ENCODE peak calls at places on chromosome 16, in five cellular contexts. S, C, N, Y and H are unnamed samples.
A peak's percentile ranks its signal among the peaks of the same experiment; 100 is the strongest.

GRCh38 chr16:12917653-12918052 is 16.3 kb downstream of the SHISA9 start:
- DNase-seq in C (no peak), Y (no peak), S (peak; percentile 83), N (no peak), H (no peak)

GRCh38 chr16:68206224-68206623 is 29.7 kb downstream of the ESRP2 start:
- DNase-seq in C (no peak), N (no peak), S (no peak), Y (no peak), H (no peak)

GRCh38 chr16:81547194-81547918 is 102.7 kb downstream of the CMIP start:
- DNase-seq in Y (no peak), N (no peak), S (no peak), C (no peak), H (no peak)

GRCh38 chr16:17568239-17568638 is 97.5 kb upstream of the XYLT1 start:
- DNase-seq in C (no peak), N (no peak), S (no peak), Y (no peak), H (no peak)

GRCh38 chr16:88320947-88321634 is 61.7 kb upstream of the ZNF469 start:
- DNase-seq in S (no peak), Y (no peak), C (no peak), N (no peak), H (no peak)

GRCh38 chr16:75319513-75320401 is 68.3 kb upstream of the BCAR1 start:
- DNase-seq in C (no peak), Y (no peak), S (peak; percentile 93), N (no peak), H (no peak)

GRCh38 chr16:10205688-10206087 is 23.5 kb upstream of the GRIN2A start:
- DNase-seq in C (no peak), N (no peak), S (no peak), Y (no peak), H (no peak)

GRCh38 chr16:80167657-80168056 is 373.1 kb upstream of the DYNLRB2 start:
- DNase-seq in N (no peak), Y (no peak), C (no peak), S (no peak), H (no peak)